ENCODE peak calls at places on chromosomes 16 and 17, in ten cellular contexts. One of them, this sample, is unnamed.

GRCh38 chr17:80141463-80142165 is 5.3 kb downstream of the EIF4A3 start:
- DNase-seq in heart right ventricle: no peak
- DNase-seq in AG10803: no peak
- DNase-seq in endodermal cell: peak
- DNase-seq in lower leg skin: no peak
- DNase-seq in breast epithelium: no peak
- DNase-seq in fibroblast of lung: no peak
- DNase-seq in dorsolateral prefrontal cortex: no peak
- DNase-seq in Calu3: no peak
- DNase-seq in sigmoid colon: peak
- DNase-seq in this sample: no peak

GRCh38 chr17:15123593-15124590 is 141.2 kb downstream of the PMP22 start:
- DNase-seq in heart right ventricle: no peak
- DNase-seq in AG10803: peak
- DNase-seq in endodermal cell: peak
- DNase-seq in lower leg skin: no peak
- DNase-seq in breast epithelium: no peak
- DNase-seq in fibroblast of lung: peak
- DNase-seq in dorsolateral prefrontal cortex: no peak
- DNase-seq in Calu3: no peak
- DNase-seq in sigmoid colon: no peak
- DNase-seq in this sample: no peak

GRCh38 chr17:50218071-50218759 is 16.8 kb upstream of the COL1A1 start:
- DNase-seq in heart right ventricle: no peak
- DNase-seq in AG10803: peak
- DNase-seq in endodermal cell: no peak
- DNase-seq in lower leg skin: no peak
- DNase-seq in breast epithelium: no peak
- DNase-seq in fibroblast of lung: peak
- DNase-seq in dorsolateral prefrontal cortex: no peak
- DNase-seq in Calu3: no peak
- DNase-seq in sigmoid colon: no peak
- DNase-seq in this sample: no peak

GRCh38 chr16:15031596-15031995 is 24.3 kb downstream of the NTAN1 start:
- DNase-seq in heart right ventricle: no peak
- DNase-seq in AG10803: no peak
- DNase-seq in endodermal cell: no peak
- DNase-seq in lower leg skin: peak
- DNase-seq in breast epithelium: no peak
- DNase-seq in fibroblast of lung: no peak
- DNase-seq in dorsolateral prefrontal cortex: no peak
- DNase-seq in Calu3: no peak
- DNase-seq in sigmoid colon: peak
- DNase-seq in this sample: no peak

GRCh38 chr17:65228734-65229390 is 91.7 kb downstream of the RGS9 start:
- DNase-seq in heart right ventricle: no peak
- DNase-seq in AG10803: peak
- DNase-seq in endodermal cell: peak
- DNase-seq in lower leg skin: no peak
- DNase-seq in breast epithelium: no peak
- DNase-seq in fibroblast of lung: peak
- DNase-seq in dorsolateral prefrontal cortex: no peak
- DNase-seq in Calu3: no peak
- DNase-seq in sigmoid colon: no peak
- DNase-seq in this sample: peak

GRCh38 chr17:57935833-57936807 is 19.1 kb downstream of the CUEDC1 start:
- DNase-seq in heart right ventricle: peak
- DNase-seq in AG10803: peak
- DNase-seq in endodermal cell: peak
- DNase-seq in lower leg skin: no peak
- DNase-seq in breast epithelium: no peak
- DNase-seq in fibroblast of lung: peak
- DNase-seq in dorsolateral prefrontal cortex: peak
- DNase-seq in Calu3: peak
- DNase-seq in sigmoid colon: peak
- DNase-seq in this sample: no peak

GRCh38 chr17:28381141-28381825 is 9.8 kb downstream of the SARM1 start:
- DNase-seq in heart right ventricle: no peak
- DNase-seq in AG10803: no peak
- DNase-seq in endodermal cell: peak
- DNase-seq in lower leg skin: no peak
- DNase-seq in breast epithelium: no peak
- DNase-seq in fibroblast of lung: no peak
- DNase-seq in dorsolateral prefrontal cortex: no peak
- DNase-seq in Calu3: peak
- DNase-seq in sigmoid colon: no peak
- DNase-seq in this sample: peak

GRCh38 chr17:39208893-39209292 is 8.8 kb downstream of the RPL19 start:
- DNase-seq in heart right ventricle: no peak
- DNase-seq in AG10803: no peak
- DNase-seq in endodermal cell: peak
- DNase-seq in lower leg skin: peak
- DNase-seq in breast epithelium: no peak
- DNase-seq in fibroblast of lung: peak
- DNase-seq in dorsolateral prefrontal cortex: no peak
- DNase-seq in Calu3: peak
- DNase-seq in sigmoid colon: no peak
- DNase-seq in this sample: no peak

GRCh38 chr17:70366421-70366820 is 197.1 kb downstream of the KCNJ2 start:
- DNase-seq in heart right ventricle: no peak
- DNase-seq in AG10803: no peak
- DNase-seq in endodermal cell: peak
- DNase-seq in lower leg skin: no peak
- DNase-seq in breast epithelium: no peak
- DNase-seq in fibroblast of lung: no peak
- DNase-seq in dorsolateral prefrontal cortex: no peak
- DNase-seq in Calu3: no peak
- DNase-seq in sigmoid colon: no peak
- DNase-seq in this sample: no peak

GRCh38 chr16:719815-720506 is 985 bp upstream of the ANTKMT start:
- DNase-seq in heart right ventricle: no peak
- DNase-seq in AG10803: no peak
- DNase-seq in endodermal cell: peak
- DNase-seq in lower leg skin: no peak
- DNase-seq in breast epithelium: no peak
- DNase-seq in fibroblast of lung: no peak
- DNase-seq in dorsolateral prefrontal cortex: no peak
- DNase-seq in Calu3: peak
- DNase-seq in sigmoid colon: no peak
- DNase-seq in this sample: no peak

GRCh38 chr17:75086496-75087181 is 1.1 kb upstream of the SLC16A5 start:
- DNase-seq in heart right ventricle: no peak
- DNase-seq in AG10803: no peak
- DNase-seq in endodermal cell: peak
- DNase-seq in lower leg skin: no peak
- DNase-seq in breast epithelium: no peak
- DNase-seq in fibroblast of lung: no peak
- DNase-seq in dorsolateral prefrontal cortex: no peak
- DNase-seq in Calu3: no peak
- DNase-seq in sigmoid colon: no peak
- DNase-seq in this sample: peak

GRCh38 chr17:78558181-78558850 is 18.9 kb downstream of the DNAH17 start:
- DNase-seq in heart right ventricle: no peak
- DNase-seq in AG10803: no peak
- DNase-seq in endodermal cell: no peak
- DNase-seq in lower leg skin: no peak
- DNase-seq in breast epithelium: no peak
- DNase-seq in fibroblast of lung: peak
- DNase-seq in dorsolateral prefrontal cortex: no peak
- DNase-seq in Calu3: no peak
- DNase-seq in sigmoid colon: no peak
- DNase-seq in this sample: no peak

GRCh38 chr17:30290696-30291570 is 811 bp downstream of the BLMH start:
- DNase-seq in heart right ventricle: peak
- DNase-seq in AG10803: peak
- DNase-seq in endodermal cell: peak
- DNase-seq in lower leg skin: peak
- DNase-seq in breast epithelium: no peak
- DNase-seq in fibroblast of lung: peak
- DNase-seq in dorsolateral prefrontal cortex: no peak
- DNase-seq in Calu3: peak
- DNase-seq in sigmoid colon: peak
- DNase-seq in this sample: peak

GRCh38 chr17:2239882-2240430 is 63.6 kb downstream of the SMG6 start:
- DNase-seq in heart right ventricle: peak
- DNase-seq in AG10803: peak
- DNase-seq in endodermal cell: peak
- DNase-seq in lower leg skin: peak
- DNase-seq in breast epithelium: no peak
- DNase-seq in fibroblast of lung: peak
- DNase-seq in dorsolateral prefrontal cortex: no peak
- DNase-seq in Calu3: no peak
- DNase-seq in sigmoid colon: peak
- DNase-seq in this sample: no peak

DNA sequence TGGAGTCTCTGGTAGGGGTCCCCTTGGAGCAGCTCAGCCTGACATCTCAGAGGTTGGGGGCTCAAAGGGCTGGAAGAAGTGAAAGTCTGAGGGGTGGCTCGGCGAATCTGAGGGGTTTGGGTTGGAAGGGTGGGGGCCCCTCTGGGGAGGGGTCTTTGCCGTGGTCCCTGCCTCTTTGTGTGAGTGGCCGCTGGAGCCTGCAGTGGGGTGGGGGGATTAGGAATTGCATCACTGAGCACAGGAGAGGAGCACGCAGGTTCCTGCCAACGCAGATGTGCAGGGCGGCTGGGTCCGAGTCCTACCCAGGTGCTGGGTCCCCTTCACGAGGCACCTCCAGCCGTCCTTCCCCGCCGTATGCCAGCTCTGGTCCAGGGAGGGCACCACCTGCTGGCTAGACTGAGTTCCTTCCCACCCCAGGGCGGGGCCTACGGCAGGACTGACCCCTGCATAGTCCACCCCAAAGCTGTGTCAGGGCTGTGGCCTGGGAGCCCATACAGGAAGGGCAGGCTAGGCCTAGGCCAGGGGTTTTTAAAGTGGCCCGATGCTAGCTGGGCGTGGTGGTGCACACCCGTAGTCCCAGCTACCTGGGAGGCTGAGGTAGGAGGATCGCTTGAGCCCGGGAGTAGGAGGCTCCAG is 9.9 kb downstream of the FMNL1 start:
- DNase-seq in heart right ventricle: no peak
- DNase-seq in AG10803: no peak
- DNase-seq in endodermal cell: peak
- DNase-seq in lower leg skin: peak
- DNase-seq in breast epithelium: no peak
- DNase-seq in fibroblast of lung: no peak
- DNase-seq in dorsolateral prefrontal cortex: no peak
- DNase-seq in Calu3: peak
- DNase-seq in sigmoid colon: peak
- DNase-seq in this sample: no peak
- TF ChIP-seq CTCF in heart right ventricle: peak
- TF ChIP-seq CTCF in AG10803: peak
- TF ChIP-seq CTCF in endodermal cell: peak
- TF ChIP-seq CTCF in lower leg skin: no peak
- TF ChIP-seq CTCF in breast epithelium: no peak
- TF ChIP-seq CTCF in fibroblast of lung: peak
- TF ChIP-seq CTCF in dorsolateral prefrontal cortex: no peak
- TF ChIP-seq CTCF in Calu3: peak
- TF ChIP-seq CTCF in sigmoid colon: no peak
- TF ChIP-seq CTCF in this sample: peak

GRCh38 chr17:5698959-5699358 is 114.7 kb upstream of the NLRP1 start:
- DNase-seq in heart right ventricle: no peak
- DNase-seq in AG10803: no peak
- DNase-seq in endodermal cell: no peak
- DNase-seq in lower leg skin: no peak
- DNase-seq in breast epithelium: no peak
- DNase-seq in fibroblast of lung: no peak
- DNase-seq in dorsolateral prefrontal cortex: no peak
- DNase-seq in Calu3: no peak
- DNase-seq in sigmoid colon: no peak
- DNase-seq in this sample: no peak
- TF ChIP-seq CTCF in heart right ventricle: no peak
- TF ChIP-seq CTCF in AG10803: no peak
- TF ChIP-seq CTCF in endodermal cell: no peak
- TF ChIP-seq CTCF in lower leg skin: no peak
- TF ChIP-seq CTCF in breast epithelium: no peak
- TF ChIP-seq CTCF in fibroblast of lung: no peak
- TF ChIP-seq CTCF in dorsolateral prefrontal cortex: no peak
- TF ChIP-seq CTCF in Calu3: no peak
- TF ChIP-seq CTCF in sigmoid colon: no peak
- TF ChIP-seq CTCF in this sample: no peak

DNA sequence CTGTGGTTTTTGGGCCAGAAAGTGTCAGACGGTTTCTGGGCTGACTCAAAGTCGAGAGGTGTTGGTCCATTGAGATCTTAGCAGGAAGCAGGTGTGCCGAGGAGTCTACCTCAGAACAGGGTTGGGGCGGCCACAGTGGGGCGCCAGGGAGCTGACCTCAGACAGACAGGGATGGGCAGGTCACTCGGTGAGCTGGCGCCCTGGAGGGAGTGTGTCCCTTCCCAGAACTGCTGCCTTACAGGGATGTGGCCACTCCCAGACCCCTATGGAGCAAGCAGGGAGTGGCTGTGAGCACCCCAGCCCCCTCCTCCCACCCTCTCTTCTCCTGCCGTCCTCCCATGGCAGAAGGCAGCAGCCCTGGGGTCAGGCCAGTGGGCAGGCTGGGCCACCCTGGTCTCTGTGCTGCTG is 14.0 kb upstream of the DPEP1 start:
- DNase-seq in heart right ventricle: no peak
- DNase-seq in AG10803: no peak
- DNase-seq in endodermal cell: peak
- DNase-seq in lower leg skin: no peak
- DNase-seq in breast epithelium: no peak
- DNase-seq in fibroblast of lung: no peak
- DNase-seq in dorsolateral prefrontal cortex: no peak
- DNase-seq in Calu3: peak
- DNase-seq in sigmoid colon: no peak
- DNase-seq in this sample: peak
- TF ChIP-seq CTCF in heart right ventricle: peak
- TF ChIP-seq CTCF in AG10803: peak
- TF ChIP-seq CTCF in endodermal cell: peak
- TF ChIP-seq CTCF in lower leg skin: no peak
- TF ChIP-seq CTCF in breast epithelium: no peak
- TF ChIP-seq CTCF in fibroblast of lung: no peak
- TF ChIP-seq CTCF in dorsolateral prefrontal cortex: no peak
- TF ChIP-seq CTCF in Calu3: peak
- TF ChIP-seq CTCF in sigmoid colon: no peak
- TF ChIP-seq CTCF in this sample: peak

GRCh38 chr16:68466174-68466573 is 17.9 kb upstream of the SMPD3 start:
- DNase-seq in heart right ventricle: no peak
- DNase-seq in AG10803: no peak
- DNase-seq in endodermal cell: no peak
- DNase-seq in lower leg skin: peak
- DNase-seq in breast epithelium: no peak
- DNase-seq in fibroblast of lung: no peak
- DNase-seq in dorsolateral prefrontal cortex: no peak
- DNase-seq in Calu3: no peak
- DNase-seq in sigmoid colon: no peak
- DNase-seq in this sample: no peak
- TF ChIP-seq CTCF in heart right ventricle: no peak
- TF ChIP-seq CTCF in AG10803: no peak
- TF ChIP-seq CTCF in endodermal cell: no peak
- TF ChIP-seq CTCF in lower leg skin: no peak
- TF ChIP-seq CTCF in breast epithelium: no peak
- TF ChIP-seq CTCF in fibroblast of lung: no peak
- TF ChIP-seq CTCF in dorsolateral prefrontal cortex: no peak
- TF ChIP-seq CTCF in Calu3: no peak
- TF ChIP-seq CTCF in sigmoid colon: no peak
- TF ChIP-seq CTCF in this sample: no peak

This sample was measured in hepatocyte.